ENCODE peak calls at places on chromosome 12, in nine cellular contexts. W is iPS-NIHi11, P is astrocyte of the spinal cord, V is ACHN, X is stomach, B is NCI-H1436 treated with DMSO at 0.1 percent for 48 hours, A is midbrain, Q is A172, D is amniotic stem cell. T is an unnamed sample.

GRCh38 chr12:93107943-93108342 is 178.8 kb upstream of the EEA1 start:
- DNase-seq in X (no peak), B (no peak), V (no peak), P (no peak), W (no peak), Q (no peak), A (no peak), D (no peak), T (no peak)

GRCh38 chr12:2974560-2974971 is 15.4 kb downstream of the TEAD4 start:
- DNase-seq in A (no peak), D (no peak), P (peak), Q (no peak), B (no peak), X (no peak), W (peak), V (no peak), T (no peak)

GRCh38 chr12:65740873-65741600 is 83.2 kb upstream of the HMGA2 start:
- DNase-seq in Q (no peak), X (peak), P (peak), W (peak), D (peak), B (no peak), V (peak), A (peak), T (peak)

GRCh38 chr12:20442322-20442721 is 74.0 kb downstream of the PDE3A start:
- DNase-seq in W (no peak), V (no peak), P (no peak), A (no peak), Q (no peak), B (no peak), X (no peak), D (no peak), T (no peak)

GRCh38 chr12:46531804-46532203 is 159.2 kb upstream of the SLC38A2 start:
- DNase-seq in V (no peak), W (no peak), A (no peak), P (no peak), D (no peak), X (no peak), Q (no peak), B (no peak), T (no peak)

GRCh38 chr12:116556356-116556952 is 2.7 kb upstream of the MAP1LC3B2 start:
- DNase-seq in A (no peak), B (no peak), V (no peak), X (no peak), D (no peak), Q (no peak), W (no peak), P (no peak), T (no peak)

GRCh38 chr12:39807043-39807442 is 187.4 kb upstream of the ABCD2 start:
- DNase-seq in V (peak), A (no peak), W (peak), X (no peak), B (no peak), D (no peak), P (no peak), Q (peak), T (no peak)

GRCh38 chr12:75646329-75646940 is 135.0 kb upstream of the KRR1 start:
- DNase-seq in W (no peak), P (no peak), X (no peak), Q (no peak), D (no peak), B (no peak), V (no peak), A (no peak), T (no peak)

GRCh38 chr12:1488908-1489381 is 105.4 kb downstream of the FBXL14 start:
- DNase-seq in X (no peak), W (no peak), P (no peak), Q (no peak), A (no peak), D (no peak), V (no peak), B (no peak), T (no peak)

GRCh38 chr12:109892165-109892715 is 7.8 kb upstream of the TCHP start:
- DNase-seq in W (no peak), P (no peak), A (no peak), V (no peak), D (no peak), B (no peak), Q (no peak), X (no peak), T (no peak)

GRCh38 chr12:40158592-40159111 is 52.8 kb upstream of the SLC2A13 start:
- DNase-seq in P (no peak), Q (no peak), W (no peak), D (no peak), A (no peak), X (no peak), B (no peak), V (no peak), T (no peak)

GRCh38 chr12:68951652-68952051 is 18.7 kb upstream of the CPM start:
- DNase-seq in A (no peak), B (no peak), W (no peak), X (no peak), Q (no peak), V (no peak), D (no peak), P (no peak), T (no peak)

T was measured in astrocyte of the cerebellum.